ENCODE peak calls at places on chromosome 3, in six cellular contexts. A, Q, V, D, N and Y are unnamed samples.

GRCh38 chr3:45227131-45227819 is 1.2 kb upstream of the TMEM158 start:
- DNase-seq in A (no peak), Q (no peak), V (no peak), D (no peak), N (no peak), Y (no peak)

GRCh38 chr3:38453075-38453913 is at the start of gene ACVR2B:
- DNase-seq in A (peak), Q (peak), V (no peak), D (peak), N (peak), Y (no peak)

GRCh38 chr3:13648744-13649096 is 99.8 kb downstream of the FBLN2 start:
- DNase-seq in A (no peak), Q (no peak), V (no peak), D (no peak), N (no peak), Y (no peak)

GRCh38 chr3:102233881-102234280 is 200.9 kb upstream of the ZPLD1 start:
- DNase-seq in A (no peak), Q (no peak), V (no peak), D (no peak), N (no peak), Y (no peak)

GRCh38 chr3:49378249-49378899 is 20.2 kb upstream of the GPX1 start:
- DNase-seq in A (no peak), Q (no peak), V (no peak), D (no peak), N (peak), Y (no peak)

GRCh38 chr3:42068303-42069088 is 22.7 kb upstream of the TRAK1 start:
- DNase-seq in A (no peak), Q (no peak), V (no peak), D (no peak), N (no peak), Y (no peak)

GRCh38 chr3:113498221-113499005 is 16.5 kb downstream of the SPICE1 start:
- DNase-seq in A (no peak), Q (no peak), V (no peak), D (no peak), N (peak), Y (no peak)

GRCh38 chr3:123688241-123688747 is 103.4 kb upstream of the HACD2 start:
- DNase-seq in A (no peak), Q (peak), V (peak), D (no peak), N (peak), Y (no peak)

GRCh38 chr3:43327184-43327950 is 41.0 kb downstream of the SNRK start:
- DNase-seq in A (no peak), Q (no peak), V (no peak), D (no peak), N (no peak), Y (no peak)

GRCh38 chr3:100400424-100400781 is 486 bp downstream of the TOMM70 start:
- DNase-seq in A (no peak), Q (no peak), V (no peak), D (peak), N (peak), Y (no peak)

GRCh38 chr3:119302697-119303630 is 8.8 kb downstream of the ARHGAP31 start:
- DNase-seq in A (no peak), Q (no peak), V (no peak), D (no peak), N (peak), Y (no peak)

GRCh38 chr3:69871256-69871655 is 128.3 kb upstream of the SAMMSON start:
- DNase-seq in A (no peak), Q (no peak), V (no peak), D (no peak), N (no peak), Y (no peak)

GRCh38 chr3:127041933-127042332 is 59.0 kb downstream of the PLXNA1 start:
- DNase-seq in A (no peak), Q (no peak), V (no peak), D (no peak), N (no peak), Y (no peak)

GRCh38 chr3:66532160-66532587 is 31.4 kb upstream of the LRIG1 start:
- DNase-seq in A (no peak), Q (no peak), V (no peak), D (peak), N (no peak), Y (no peak)

GRCh38 chr3:195760345-195760983 is 39.7 kb downstream of the MUC20 start:
- DNase-seq in A (no peak), Q (no peak), V (no peak), D (no peak), N (no peak), Y (no peak)

GRCh38 chr3:160162440-160162839 is 62.8 kb upstream of the C3orf80 start:
- DNase-seq in A (no peak), Q (no peak), V (no peak), D (no peak), N (no peak), Y (no peak)

GRCh38 chr3:97901327-97902295 is 70.6 kb downstream of the RIOX2 start:
- DNase-seq in A (no peak), Q (no peak), V (no peak), D (no peak), N (no peak), Y (no peak)